ENCODE peak calls at places on chromosomes 12 and 14, in seven cellular contexts. One of them, this sample, is unnamed.

GRCh38 chr14:24892730-24893059 is 157.3 kb downstream of the STXBP6 start:
- DNase-seq in stimulated activated naive CD8-positive, alpha-beta T cell treated with anti-CD3 and anti-CD28 coated beads, Interleukin-15, amount 100 ng/mL, for 72 hours: no peak
- DNase-seq in erythroblast: no peak
- DNase-seq in cardiac fibroblast: no peak
- DNase-seq in iris pigment epithelial cell: no peak
- DNase-seq in Peyer's patch: no peak
- DNase-seq in glutamatergic neuron: peak
- DNase-seq in this sample: no peak

GRCh38 chr12:53974084-53975018 is at the start of gene HOTAIR:
- DNase-seq in stimulated activated naive CD8-positive, alpha-beta T cell treated with anti-CD3 and anti-CD28 coated beads, Interleukin-15, amount 100 ng/mL, for 72 hours: peak
- DNase-seq in erythroblast: no peak
- DNase-seq in cardiac fibroblast: no peak
- DNase-seq in iris pigment epithelial cell: no peak
- DNase-seq in Peyer's patch: no peak
- DNase-seq in glutamatergic neuron: no peak
- DNase-seq in this sample: no peak

GRCh38 chr12:106819991-106820390 is 45.5 kb downstream of the RIC8B start:
- DNase-seq in stimulated activated naive CD8-positive, alpha-beta T cell treated with anti-CD3 and anti-CD28 coated beads, Interleukin-15, amount 100 ng/mL, for 72 hours: no peak
- DNase-seq in erythroblast: no peak
- DNase-seq in cardiac fibroblast: no peak
- DNase-seq in iris pigment epithelial cell: no peak
- DNase-seq in Peyer's patch: no peak
- DNase-seq in glutamatergic neuron: no peak
- DNase-seq in this sample: no peak

GRCh38 chr12:116568203-116568602 is 9.0 kb downstream of the MAP1LC3B2 start:
- DNase-seq in stimulated activated naive CD8-positive, alpha-beta T cell treated with anti-CD3 and anti-CD28 coated beads, Interleukin-15, amount 100 ng/mL, for 72 hours: no peak
- DNase-seq in erythroblast: no peak
- DNase-seq in cardiac fibroblast: no peak
- DNase-seq in iris pigment epithelial cell: no peak
- DNase-seq in Peyer's patch: no peak
- DNase-seq in glutamatergic neuron: no peak
- DNase-seq in this sample: no peak

GRCh38 chr14:89911018-89911919 is 43.3 kb downstream of the EFCAB11 start:
- DNase-seq in stimulated activated naive CD8-positive, alpha-beta T cell treated with anti-CD3 and anti-CD28 coated beads, Interleukin-15, amount 100 ng/mL, for 72 hours: no peak
- DNase-seq in erythroblast: no peak
- DNase-seq in cardiac fibroblast: peak
- DNase-seq in iris pigment epithelial cell: peak
- DNase-seq in Peyer's patch: peak
- DNase-seq in glutamatergic neuron: no peak
- DNase-seq in this sample: peak

GRCh38 chr14:104882991-104883660 is 18.1 kb downstream of the CEP170B start:
- DNase-seq in stimulated activated naive CD8-positive, alpha-beta T cell treated with anti-CD3 and anti-CD28 coated beads, Interleukin-15, amount 100 ng/mL, for 72 hours: no peak
- DNase-seq in erythroblast: no peak
- DNase-seq in cardiac fibroblast: no peak
- DNase-seq in iris pigment epithelial cell: no peak
- DNase-seq in Peyer's patch: no peak
- DNase-seq in glutamatergic neuron: peak
- DNase-seq in this sample: no peak

GRCh38 chr12:62426095-62426488 is 40.5 kb upstream of the MON2 start:
- DNase-seq in stimulated activated naive CD8-positive, alpha-beta T cell treated with anti-CD3 and anti-CD28 coated beads, Interleukin-15, amount 100 ng/mL, for 72 hours: no peak
- DNase-seq in erythroblast: no peak
- DNase-seq in cardiac fibroblast: peak
- DNase-seq in iris pigment epithelial cell: peak
- DNase-seq in Peyer's patch: no peak
- DNase-seq in glutamatergic neuron: no peak
- DNase-seq in this sample: no peak

GRCh38 chr14:40870252-40870651 is 736.4 kb upstream of the LRFN5 start:
- DNase-seq in stimulated activated naive CD8-positive, alpha-beta T cell treated with anti-CD3 and anti-CD28 coated beads, Interleukin-15, amount 100 ng/mL, for 72 hours: no peak
- DNase-seq in erythroblast: no peak
- DNase-seq in cardiac fibroblast: no peak
- DNase-seq in iris pigment epithelial cell: no peak
- DNase-seq in Peyer's patch: no peak
- DNase-seq in glutamatergic neuron: no peak
- DNase-seq in this sample: no peak

GRCh38 chr14:50055461-50056228 is 60.7 kb downstream of the VCPKMT start:
- DNase-seq in stimulated activated naive CD8-positive, alpha-beta T cell treated with anti-CD3 and anti-CD28 coated beads, Interleukin-15, amount 100 ng/mL, for 72 hours: no peak
- DNase-seq in erythroblast: peak
- DNase-seq in cardiac fibroblast: no peak
- DNase-seq in iris pigment epithelial cell: no peak
- DNase-seq in Peyer's patch: no peak
- DNase-seq in glutamatergic neuron: no peak
- DNase-seq in this sample: no peak

GRCh38 chr14:51253880-51254279 is 13.8 kb downstream of the TMX1 start:
- DNase-seq in stimulated activated naive CD8-positive, alpha-beta T cell treated with anti-CD3 and anti-CD28 coated beads, Interleukin-15, amount 100 ng/mL, for 72 hours: no peak
- DNase-seq in erythroblast: no peak
- DNase-seq in cardiac fibroblast: no peak
- DNase-seq in iris pigment epithelial cell: no peak
- DNase-seq in Peyer's patch: no peak
- DNase-seq in glutamatergic neuron: no peak
- DNase-seq in this sample: no peak

GRCh38 chr14:26410189-26410685 is 187.6 kb downstream of the NOVA1 start:
- DNase-seq in stimulated activated naive CD8-positive, alpha-beta T cell treated with anti-CD3 and anti-CD28 coated beads, Interleukin-15, amount 100 ng/mL, for 72 hours: no peak
- DNase-seq in erythroblast: no peak
- DNase-seq in cardiac fibroblast: no peak
- DNase-seq in iris pigment epithelial cell: no peak
- DNase-seq in Peyer's patch: no peak
- DNase-seq in glutamatergic neuron: no peak
- DNase-seq in this sample: no peak

GRCh38 chr14:100782516-100783320 is 43.2 kb upstream of the MEG3 start:
- DNase-seq in stimulated activated naive CD8-positive, alpha-beta T cell treated with anti-CD3 and anti-CD28 coated beads, Interleukin-15, amount 100 ng/mL, for 72 hours: no peak
- DNase-seq in erythroblast: no peak
- DNase-seq in cardiac fibroblast: no peak
- DNase-seq in iris pigment epithelial cell: no peak
- DNase-seq in Peyer's patch: peak
- DNase-seq in glutamatergic neuron: no peak
- DNase-seq in this sample: no peak

GRCh38 chr14:89773644-89774316 is 180.8 kb downstream of the EFCAB11 start:
- DNase-seq in stimulated activated naive CD8-positive, alpha-beta T cell treated with anti-CD3 and anti-CD28 coated beads, Interleukin-15, amount 100 ng/mL, for 72 hours: peak
- DNase-seq in erythroblast: peak
- DNase-seq in cardiac fibroblast: peak
- DNase-seq in iris pigment epithelial cell: peak
- DNase-seq in Peyer's patch: peak
- DNase-seq in glutamatergic neuron: peak
- DNase-seq in this sample: no peak

GRCh38 chr12:48001426-48002178 is 2.7 kb downstream of the COL2A1 start:
- DNase-seq in stimulated activated naive CD8-positive, alpha-beta T cell treated with anti-CD3 and anti-CD28 coated beads, Interleukin-15, amount 100 ng/mL, for 72 hours: no peak
- DNase-seq in erythroblast: no peak
- DNase-seq in cardiac fibroblast: peak
- DNase-seq in iris pigment epithelial cell: peak
- DNase-seq in Peyer's patch: peak
- DNase-seq in glutamatergic neuron: peak
- DNase-seq in this sample: peak

GRCh38 chr14:98951521-98952152 is 320.4 kb downstream of the BCL11B start:
- DNase-seq in stimulated activated naive CD8-positive, alpha-beta T cell treated with anti-CD3 and anti-CD28 coated beads, Interleukin-15, amount 100 ng/mL, for 72 hours: no peak
- DNase-seq in erythroblast: no peak
- DNase-seq in cardiac fibroblast: no peak
- DNase-seq in iris pigment epithelial cell: no peak
- DNase-seq in Peyer's patch: no peak
- DNase-seq in glutamatergic neuron: no peak
- DNase-seq in this sample: no peak

GRCh38 chr14:80211143-80212024 is at the start of gene DIO2:
- DNase-seq in stimulated activated naive CD8-positive, alpha-beta T cell treated with anti-CD3 and anti-CD28 coated beads, Interleukin-15, amount 100 ng/mL, for 72 hours: no peak
- DNase-seq in erythroblast: no peak
- DNase-seq in cardiac fibroblast: peak
- DNase-seq in iris pigment epithelial cell: peak
- DNase-seq in Peyer's patch: no peak
- DNase-seq in glutamatergic neuron: no peak
- DNase-seq in this sample: peak

GRCh38 chr12:122909442-122910288 is 13.7 kb upstream of the VPS37B start:
- DNase-seq in stimulated activated naive CD8-positive, alpha-beta T cell treated with anti-CD3 and anti-CD28 coated beads, Interleukin-15, amount 100 ng/mL, for 72 hours: no peak
- DNase-seq in erythroblast: no peak
- DNase-seq in cardiac fibroblast: peak
- DNase-seq in iris pigment epithelial cell: no peak
- DNase-seq in Peyer's patch: no peak
- DNase-seq in glutamatergic neuron: no peak
- DNase-seq in this sample: no peak

GRCh38 chr14:72657214-72657921 is 236.5 kb downstream of the DPF3 start:
- DNase-seq in stimulated activated naive CD8-positive, alpha-beta T cell treated with anti-CD3 and anti-CD28 coated beads, Interleukin-15, amount 100 ng/mL, for 72 hours: no peak
- DNase-seq in erythroblast: no peak
- DNase-seq in cardiac fibroblast: no peak
- DNase-seq in iris pigment epithelial cell: no peak
- DNase-seq in Peyer's patch: no peak
- DNase-seq in glutamatergic neuron: no peak
- DNase-seq in this sample: no peak

GRCh38 chr14:65639216-65639615 is 226.7 kb downstream of the FUT8 start:
- DNase-seq in stimulated activated naive CD8-positive, alpha-beta T cell treated with anti-CD3 and anti-CD28 coated beads, Interleukin-15, amount 100 ng/mL, for 72 hours: no peak
- DNase-seq in erythroblast: no peak
- DNase-seq in cardiac fibroblast: no peak
- DNase-seq in iris pigment epithelial cell: peak
- DNase-seq in Peyer's patch: no peak
- DNase-seq in glutamatergic neuron: no peak
- DNase-seq in this sample: no peak

GRCh38 chr12:117300131-117300530 is 61.3 kb downstream of the NOS1 start:
- DNase-seq in stimulated activated naive CD8-positive, alpha-beta T cell treated with anti-CD3 and anti-CD28 coated beads, Interleukin-15, amount 100 ng/mL, for 72 hours: no peak
- DNase-seq in erythroblast: no peak
- DNase-seq in cardiac fibroblast: no peak
- DNase-seq in iris pigment epithelial cell: no peak
- DNase-seq in Peyer's patch: no peak
- DNase-seq in glutamatergic neuron: no peak
- DNase-seq in this sample: no peak

GRCh38 chr14:57346741-57347140 is 43.6 kb upstream of the NAA30 start:
- DNase-seq in stimulated activated naive CD8-positive, alpha-beta T cell treated with anti-CD3 and anti-CD28 coated beads, Interleukin-15, amount 100 ng/mL, for 72 hours: no peak
- DNase-seq in erythroblast: no peak
- DNase-seq in cardiac fibroblast: no peak
- DNase-seq in iris pigment epithelial cell: no peak
- DNase-seq in Peyer's patch: no peak
- DNase-seq in glutamatergic neuron: no peak
- DNase-seq in this sample: no peak

GRCh38 chr14:61642246-61642982 is 52.9 kb upstream of the HIF1A start:
- DNase-seq in stimulated activated naive CD8-positive, alpha-beta T cell treated with anti-CD3 and anti-CD28 coated beads, Interleukin-15, amount 100 ng/mL, for 72 hours: no peak
- DNase-seq in erythroblast: no peak
- DNase-seq in cardiac fibroblast: peak
- DNase-seq in iris pigment epithelial cell: peak
- DNase-seq in Peyer's patch: no peak
- DNase-seq in glutamatergic neuron: no peak
- DNase-seq in this sample: peak

GRCh38 chr14:100696590-100696989 is 30.1 kb upstream of the DLK1 start:
- DNase-seq in stimulated activated naive CD8-positive, alpha-beta T cell treated with anti-CD3 and anti-CD28 coated beads, Interleukin-15, amount 100 ng/mL, for 72 hours: no peak
- DNase-seq in erythroblast: no peak
- DNase-seq in cardiac fibroblast: no peak
- DNase-seq in iris pigment epithelial cell: no peak
- DNase-seq in Peyer's patch: no peak
- DNase-seq in glutamatergic neuron: no peak
- DNase-seq in this sample: no peak

GRCh38 chr12:102371177-102371576 is 109.2 kb downstream of the IGF1 start:
- DNase-seq in stimulated activated naive CD8-positive, alpha-beta T cell treated with anti-CD3 and anti-CD28 coated beads, Interleukin-15, amount 100 ng/mL, for 72 hours: no peak
- DNase-seq in erythroblast: no peak
- DNase-seq in cardiac fibroblast: no peak
- DNase-seq in iris pigment epithelial cell: no peak
- DNase-seq in Peyer's patch: no peak
- DNase-seq in glutamatergic neuron: no peak
- DNase-seq in this sample: no peak

GRCh38 chr12:30417697-30418231 is 277.9 kb downstream of the IPO8 start:
- DNase-seq in stimulated activated naive CD8-positive, alpha-beta T cell treated with anti-CD3 and anti-CD28 coated beads, Interleukin-15, amount 100 ng/mL, for 72 hours: no peak
- DNase-seq in erythroblast: no peak
- DNase-seq in cardiac fibroblast: peak
- DNase-seq in iris pigment epithelial cell: peak
- DNase-seq in Peyer's patch: no peak
- DNase-seq in glutamatergic neuron: no peak
- DNase-seq in this sample: peak

GRCh38 chr14:30855345-30856037 is 18.9 kb upstream of the COCH start:
- DNase-seq in stimulated activated naive CD8-positive, alpha-beta T cell treated with anti-CD3 and anti-CD28 coated beads, Interleukin-15, amount 100 ng/mL, for 72 hours: peak
- DNase-seq in erythroblast: no peak
- DNase-seq in cardiac fibroblast: no peak
- DNase-seq in iris pigment epithelial cell: no peak
- DNase-seq in Peyer's patch: no peak
- DNase-seq in glutamatergic neuron: no peak
- DNase-seq in this sample: no peak

GRCh38 chr14:31435276-31435675 is 14.9 kb upstream of the HEATR5A start:
- DNase-seq in stimulated activated naive CD8-positive, alpha-beta T cell treated with anti-CD3 and anti-CD28 coated beads, Interleukin-15, amount 100 ng/mL, for 72 hours: no peak
- DNase-seq in erythroblast: no peak
- DNase-seq in cardiac fibroblast: peak
- DNase-seq in iris pigment epithelial cell: peak
- DNase-seq in Peyer's patch: no peak
- DNase-seq in glutamatergic neuron: no peak
- DNase-seq in this sample: peak

GRCh38 chr12:6954754-6955461 is 3.8 kb downstream of the PTPN6 start:
- DNase-seq in stimulated activated naive CD8-positive, alpha-beta T cell treated with anti-CD3 and anti-CD28 coated beads, Interleukin-15, amount 100 ng/mL, for 72 hours: peak
- DNase-seq in erythroblast: no peak
- DNase-seq in cardiac fibroblast: no peak
- DNase-seq in iris pigment epithelial cell: no peak
- DNase-seq in Peyer's patch: no peak
- DNase-seq in glutamatergic neuron: no peak
- DNase-seq in this sample: no peak

GRCh38 chr14:85534914-85535313 is 5.0 kb downstream of the FLRT2 start:
- DNase-seq in stimulated activated naive CD8-positive, alpha-beta T cell treated with anti-CD3 and anti-CD28 coated beads, Interleukin-15, amount 100 ng/mL, for 72 hours: no peak
- DNase-seq in erythroblast: no peak
- DNase-seq in cardiac fibroblast: no peak
- DNase-seq in iris pigment epithelial cell: peak
- DNase-seq in Peyer's patch: no peak
- DNase-seq in glutamatergic neuron: no peak
- DNase-seq in this sample: no peak

GRCh38 chr14:77123381-77124344 is 17.9 kb downstream of the ZDHHC22 start:
- DNase-seq in stimulated activated naive CD8-positive, alpha-beta T cell treated with anti-CD3 and anti-CD28 coated beads, Interleukin-15, amount 100 ng/mL, for 72 hours: no peak
- DNase-seq in erythroblast: no peak
- DNase-seq in cardiac fibroblast: no peak
- DNase-seq in iris pigment epithelial cell: no peak
- DNase-seq in Peyer's patch: peak
- DNase-seq in glutamatergic neuron: no peak
- DNase-seq in this sample: no peak

GRCh38 chr14:64095620-64096019 is 198.6 kb downstream of the ESR2 start:
- DNase-seq in stimulated activated naive CD8-positive, alpha-beta T cell treated with anti-CD3 and anti-CD28 coated beads, Interleukin-15, amount 100 ng/mL, for 72 hours: no peak
- DNase-seq in erythroblast: no peak
- DNase-seq in cardiac fibroblast: peak
- DNase-seq in iris pigment epithelial cell: peak
- DNase-seq in Peyer's patch: no peak
- DNase-seq in glutamatergic neuron: no peak
- DNase-seq in this sample: peak

GRCh38 chr12:92036061-92036620 is 109.5 kb downstream of the BTG1 start:
- DNase-seq in stimulated activated naive CD8-positive, alpha-beta T cell treated with anti-CD3 and anti-CD28 coated beads, Interleukin-15, amount 100 ng/mL, for 72 hours: no peak
- DNase-seq in erythroblast: no peak
- DNase-seq in cardiac fibroblast: no peak
- DNase-seq in iris pigment epithelial cell: no peak
- DNase-seq in Peyer's patch: no peak
- DNase-seq in glutamatergic neuron: no peak
- DNase-seq in this sample: no peak

GRCh38 chr12:16243487-16244412 is 33.7 kb downstream of the SLC15A5 start:
- DNase-seq in stimulated activated naive CD8-positive, alpha-beta T cell treated with anti-CD3 and anti-CD28 coated beads, Interleukin-15, amount 100 ng/mL, for 72 hours: no peak
- DNase-seq in erythroblast: no peak
- DNase-seq in cardiac fibroblast: no peak
- DNase-seq in iris pigment epithelial cell: no peak
- DNase-seq in Peyer's patch: no peak
- DNase-seq in glutamatergic neuron: no peak
- DNase-seq in this sample: no peak

GRCh38 chr12:3262466-3262865 is 185.3 kb downstream of the TSPAN9 start:
- DNase-seq in stimulated activated naive CD8-positive, alpha-beta T cell treated with anti-CD3 and anti-CD28 coated beads, Interleukin-15, amount 100 ng/mL, for 72 hours: no peak
- DNase-seq in erythroblast: no peak
- DNase-seq in cardiac fibroblast: no peak
- DNase-seq in iris pigment epithelial cell: no peak
- DNase-seq in Peyer's patch: no peak
- DNase-seq in glutamatergic neuron: no peak
- DNase-seq in this sample: no peak

GRCh38 chr12:52197371-52198231 is 5.8 kb upstream of the KRT80 start:
- DNase-seq in stimulated activated naive CD8-positive, alpha-beta T cell treated with anti-CD3 and anti-CD28 coated beads, Interleukin-15, amount 100 ng/mL, for 72 hours: no peak
- DNase-seq in erythroblast: no peak
- DNase-seq in cardiac fibroblast: peak
- DNase-seq in iris pigment epithelial cell: no peak
- DNase-seq in Peyer's patch: no peak
- DNase-seq in glutamatergic neuron: no peak
- DNase-seq in this sample: no peak

This sample was measured in HFFc6.